ENCODE peak calls at places on chromosome 17, in ten cellular contexts. One of them, this sample, is unnamed.

GRCh38 chr17:77372444-77373297 is 231.9 kb downstream of the SEC14L1 start:
- DNase-seq in endothelial cell of umbilical vein: peak; percentile 53
- DNase-seq in body of pancreas: peak; percentile 65
- DNase-seq in Peyer's patch: peak; percentile 83
- DNase-seq in IMR-90: peak; percentile 87
- DNase-seq in H1: peak; percentile 59
- DNase-seq in ovary: peak; percentile 92
- DNase-seq in heart left ventricle: peak; percentile 91
- DNase-seq in adrenal gland: peak; percentile 83
- DNase-seq in A549: no peak
- DNase-seq in this sample: no peak

GRCh38 chr17:73795730-73796129 is 151.5 kb upstream of the SDK2 start:
- DNase-seq in endothelial cell of umbilical vein: no peak
- DNase-seq in body of pancreas: no peak
- DNase-seq in Peyer's patch: no peak
- DNase-seq in IMR-90: no peak
- DNase-seq in H1: no peak
- DNase-seq in ovary: no peak
- DNase-seq in heart left ventricle: no peak
- DNase-seq in adrenal gland: no peak
- DNase-seq in A549: no peak
- DNase-seq in this sample: no peak

GRCh38 chr17:38584350-38584925 is 21.3 kb downstream of the SRCIN1 start:
- DNase-seq in endothelial cell of umbilical vein: peak; percentile 28
- DNase-seq in body of pancreas: peak; percentile 72
- DNase-seq in Peyer's patch: peak; percentile 52
- DNase-seq in IMR-90: peak; percentile 33
- DNase-seq in H1: no peak
- DNase-seq in ovary: peak; percentile 59
- DNase-seq in heart left ventricle: peak; percentile 52
- DNase-seq in adrenal gland: peak; percentile 73
- DNase-seq in A549: peak; percentile 92
- DNase-seq in this sample: peak; percentile 86

GRCh38 chr17:47225436-47225858 is 16.3 kb downstream of the MYL4 start:
- DNase-seq in endothelial cell of umbilical vein: peak; percentile 98
- DNase-seq in body of pancreas: peak; percentile 45
- DNase-seq in Peyer's patch: no peak
- DNase-seq in IMR-90: peak; percentile 96
- DNase-seq in H1: no peak
- DNase-seq in ovary: no peak
- DNase-seq in heart left ventricle: peak; percentile 85
- DNase-seq in adrenal gland: peak; percentile 86
- DNase-seq in A549: no peak
- DNase-seq in this sample: peak; percentile 74

GRCh38 chr17:40158438-40158837 is 18.1 kb downstream of the CASC3 start:
- DNase-seq in endothelial cell of umbilical vein: no peak
- DNase-seq in body of pancreas: no peak
- DNase-seq in Peyer's patch: no peak
- DNase-seq in IMR-90: no peak
- DNase-seq in H1: no peak
- DNase-seq in ovary: no peak
- DNase-seq in heart left ventricle: no peak
- DNase-seq in adrenal gland: no peak
- DNase-seq in A549: no peak
- DNase-seq in this sample: no peak

GRCh38 chr17:82598256-82599011 is 49.8 kb downstream of the WDR45B start:
- DNase-seq in endothelial cell of umbilical vein: no peak
- DNase-seq in body of pancreas: no peak
- DNase-seq in Peyer's patch: no peak
- DNase-seq in IMR-90: peak; percentile 56
- DNase-seq in H1: no peak
- DNase-seq in ovary: no peak
- DNase-seq in heart left ventricle: no peak
- DNase-seq in adrenal gland: no peak
- DNase-seq in A549: no peak
- DNase-seq in this sample: peak; percentile 79

GRCh38 chr17:45284176-45285140 is 22.6 kb upstream of the SPATA32 start:
- DNase-seq in endothelial cell of umbilical vein: no peak
- DNase-seq in body of pancreas: no peak
- DNase-seq in Peyer's patch: peak; percentile 51
- DNase-seq in IMR-90: no peak
- DNase-seq in H1: no peak
- DNase-seq in ovary: no peak
- DNase-seq in heart left ventricle: peak; percentile 65
- DNase-seq in adrenal gland: no peak
- DNase-seq in A549: no peak
- DNase-seq in this sample: no peak

GRCh38 chr17:73592079-73592415 is 52.2 kb downstream of the SDK2 start:
- DNase-seq in endothelial cell of umbilical vein: no peak
- DNase-seq in body of pancreas: no peak
- DNase-seq in Peyer's patch: no peak
- DNase-seq in IMR-90: no peak
- DNase-seq in H1: no peak
- DNase-seq in ovary: no peak
- DNase-seq in heart left ventricle: no peak
- DNase-seq in adrenal gland: no peak
- DNase-seq in A549: no peak
- DNase-seq in this sample: no peak

GRCh38 chr17:4607773-4608187 is 23.5 kb downstream of the SMTNL2 start:
- DNase-seq in endothelial cell of umbilical vein: peak; percentile 66
- DNase-seq in body of pancreas: peak; percentile 42
- DNase-seq in Peyer's patch: no peak
- DNase-seq in IMR-90: peak; percentile 49
- DNase-seq in H1: no peak
- DNase-seq in ovary: peak; percentile 86
- DNase-seq in heart left ventricle: peak; percentile 76
- DNase-seq in adrenal gland: peak; percentile 82
- DNase-seq in A549: no peak
- DNase-seq in this sample: no peak

GRCh38 chr17:20890338-20890737 is 152.5 kb downstream of the USP22 start:
- DNase-seq in endothelial cell of umbilical vein: no peak
- DNase-seq in body of pancreas: no peak
- DNase-seq in Peyer's patch: no peak
- DNase-seq in IMR-90: no peak
- DNase-seq in H1: no peak
- DNase-seq in ovary: no peak
- DNase-seq in heart left ventricle: no peak
- DNase-seq in adrenal gland: no peak
- DNase-seq in A549: no peak
- DNase-seq in this sample: no peak

GRCh38 chr17:3448059-3448630 is 14.5 kb upstream of the OR1E2 start:
- DNase-seq in endothelial cell of umbilical vein: no peak
- DNase-seq in body of pancreas: no peak
- DNase-seq in Peyer's patch: no peak
- DNase-seq in IMR-90: no peak
- DNase-seq in H1: no peak
- DNase-seq in ovary: no peak
- DNase-seq in heart left ventricle: no peak
- DNase-seq in adrenal gland: no peak
- DNase-seq in A549: no peak
- DNase-seq in this sample: no peak

GRCh38 chr17:18000044-18000443 is 27.4 kb downstream of the DRC3 start:
- DNase-seq in endothelial cell of umbilical vein: no peak
- DNase-seq in body of pancreas: no peak
- DNase-seq in Peyer's patch: no peak
- DNase-seq in IMR-90: no peak
- DNase-seq in H1: no peak
- DNase-seq in ovary: no peak
- DNase-seq in heart left ventricle: no peak
- DNase-seq in adrenal gland: no peak
- DNase-seq in A549: no peak
- DNase-seq in this sample: no peak

GRCh38 chr17:6473128-6473767 is 29.0 kb downstream of the PIMREG start:
- DNase-seq in endothelial cell of umbilical vein: peak; percentile 72
- DNase-seq in body of pancreas: peak; percentile 78
- DNase-seq in Peyer's patch: peak; percentile 59
- DNase-seq in IMR-90: peak; percentile 65
- DNase-seq in H1: no peak
- DNase-seq in ovary: peak; percentile 90
- DNase-seq in heart left ventricle: peak; percentile 70
- DNase-seq in adrenal gland: peak; percentile 93
- DNase-seq in A549: peak; percentile 98
- DNase-seq in this sample: peak; percentile 89

GRCh38 chr17:39705786-39706348 is 6.0 kb downstream of the ERBB2 start:
- DNase-seq in endothelial cell of umbilical vein: no peak
- DNase-seq in body of pancreas: peak; percentile 89
- DNase-seq in Peyer's patch: no peak
- DNase-seq in IMR-90: no peak
- DNase-seq in H1: no peak
- DNase-seq in ovary: no peak
- DNase-seq in heart left ventricle: peak; percentile 59
- DNase-seq in adrenal gland: no peak
- DNase-seq in A549: no peak
- DNase-seq in this sample: no peak

GRCh38 chr17:34451313-34451712 is 88.3 kb upstream of the CCL1 start:
- DNase-seq in endothelial cell of umbilical vein: no peak
- DNase-seq in body of pancreas: no peak
- DNase-seq in Peyer's patch: no peak
- DNase-seq in IMR-90: peak; percentile 2
- DNase-seq in H1: no peak
- DNase-seq in ovary: no peak
- DNase-seq in heart left ventricle: no peak
- DNase-seq in adrenal gland: no peak
- DNase-seq in A549: no peak
- DNase-seq in this sample: no peak

DNA sequence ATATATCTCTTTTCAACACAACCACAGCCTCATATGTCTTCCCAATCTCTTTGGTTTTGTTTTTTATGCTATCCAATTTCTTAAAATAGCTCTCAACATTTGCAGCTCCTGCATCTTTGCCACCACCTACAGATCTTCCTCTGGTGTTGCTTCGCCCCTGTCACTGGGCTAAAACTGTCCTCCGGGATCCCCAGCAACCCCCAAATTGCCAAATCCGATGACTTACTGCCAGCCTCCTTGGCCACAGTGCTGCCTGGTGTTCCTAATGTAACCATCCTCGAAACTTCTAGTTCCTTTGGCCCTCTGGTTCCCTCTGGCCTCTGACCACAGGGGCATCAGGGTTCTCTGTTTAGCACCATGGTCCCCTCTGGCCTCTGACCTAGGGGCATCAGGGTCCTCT is 70.8 kb downstream of the ELAC2 start:
- DNase-seq in endothelial cell of umbilical vein: no peak
- DNase-seq in body of pancreas: no peak
- DNase-seq in Peyer's patch: no peak
- DNase-seq in IMR-90: no peak
- DNase-seq in H1: no peak
- DNase-seq in ovary: no peak
- DNase-seq in heart left ventricle: no peak
- DNase-seq in adrenal gland: no peak
- DNase-seq in A549: no peak
- DNase-seq in this sample: no peak
- TF ChIP-seq POLR2A in endothelial cell of umbilical vein: no peak
- TF ChIP-seq POLR2A in body of pancreas: no peak
- TF ChIP-seq POLR2A in Peyer's patch: no peak
- TF ChIP-seq POLR2A in IMR-90: no peak
- TF ChIP-seq POLR2A in H1: no peak
- TF ChIP-seq POLR2A in ovary: no peak
- TF ChIP-seq POLR2A in heart left ventricle: no peak
- TF ChIP-seq POLR2A in adrenal gland: no peak
- TF ChIP-seq POLR2A in A549: no peak
- TF ChIP-seq POLR2A in this sample: no peak

GRCh38 chr17:76268015-76268749 is 3.0 kb downstream of the UBALD2 start:
- DNase-seq in endothelial cell of umbilical vein: peak; percentile 69
- DNase-seq in body of pancreas: no peak
- DNase-seq in Peyer's patch: peak; percentile 90
- DNase-seq in IMR-90: peak; percentile 45
- DNase-seq in H1: no peak
- DNase-seq in ovary: no peak
- DNase-seq in heart left ventricle: peak; percentile 81
- DNase-seq in adrenal gland: peak; percentile 70
- DNase-seq in A549: no peak
- DNase-seq in this sample: no peak
- TF ChIP-seq POLR2A in endothelial cell of umbilical vein: peak; percentile 47
- TF ChIP-seq POLR2A in body of pancreas: no peak
- TF ChIP-seq POLR2A in Peyer's patch: peak; percentile 76
- TF ChIP-seq POLR2A in IMR-90: peak; percentile 37
- TF ChIP-seq POLR2A in H1: no peak
- TF ChIP-seq POLR2A in ovary: no peak
- TF ChIP-seq POLR2A in heart left ventricle: no peak
- TF ChIP-seq POLR2A in adrenal gland: no peak
- TF ChIP-seq POLR2A in A549: no peak
- TF ChIP-seq POLR2A in this sample: no peak

GRCh38 chr17:64099543-64099942 is 30.4 kb downstream of the ERN1 start:
- DNase-seq in endothelial cell of umbilical vein: no peak
- DNase-seq in body of pancreas: no peak
- DNase-seq in Peyer's patch: no peak
- DNase-seq in IMR-90: no peak
- DNase-seq in H1: no peak
- DNase-seq in ovary: no peak
- DNase-seq in heart left ventricle: no peak
- DNase-seq in adrenal gland: no peak
- DNase-seq in A549: no peak
- DNase-seq in this sample: no peak
- TF ChIP-seq POLR2A in endothelial cell of umbilical vein: no peak
- TF ChIP-seq POLR2A in body of pancreas: no peak
- TF ChIP-seq POLR2A in Peyer's patch: no peak
- TF ChIP-seq POLR2A in IMR-90: no peak
- TF ChIP-seq POLR2A in H1: no peak
- TF ChIP-seq POLR2A in ovary: no peak
- TF ChIP-seq POLR2A in heart left ventricle: no peak
- TF ChIP-seq POLR2A in adrenal gland: no peak
- TF ChIP-seq POLR2A in A549: no peak
- TF ChIP-seq POLR2A in this sample: no peak

GRCh38 chr17:79911430-79912399 is 72.5 kb upstream of the CBX4 start:
- DNase-seq in endothelial cell of umbilical vein: no peak
- DNase-seq in body of pancreas: no peak
- DNase-seq in Peyer's patch: no peak
- DNase-seq in IMR-90: no peak
- DNase-seq in H1: no peak
- DNase-seq in ovary: no peak
- DNase-seq in heart left ventricle: no peak
- DNase-seq in adrenal gland: no peak
- DNase-seq in A549: no peak
- DNase-seq in this sample: no peak

GRCh38 chr17:79907217-79907715 is 68.0 kb upstream of the CBX4 start:
- DNase-seq in endothelial cell of umbilical vein: no peak
- DNase-seq in body of pancreas: no peak
- DNase-seq in Peyer's patch: no peak
- DNase-seq in IMR-90: no peak
- DNase-seq in H1: no peak
- DNase-seq in ovary: peak; percentile 15
- DNase-seq in heart left ventricle: no peak
- DNase-seq in adrenal gland: no peak
- DNase-seq in A549: no peak
- DNase-seq in this sample: no peak

GRCh38 chr17:79910985-79911361 is 71.7 kb upstream of the CBX4 start:
- DNase-seq in endothelial cell of umbilical vein: no peak
- DNase-seq in body of pancreas: no peak
- DNase-seq in Peyer's patch: no peak
- DNase-seq in IMR-90: no peak
- DNase-seq in H1: no peak
- DNase-seq in ovary: no peak
- DNase-seq in heart left ventricle: no peak
- DNase-seq in adrenal gland: no peak
- DNase-seq in A549: no peak
- DNase-seq in this sample: no peak

GRCh38 chr17:79907855-79908254 is 68.6 kb upstream of the CBX4 start:
- DNase-seq in endothelial cell of umbilical vein: peak; percentile 63
- DNase-seq in body of pancreas: no peak
- DNase-seq in Peyer's patch: no peak
- DNase-seq in IMR-90: peak; percentile 10
- DNase-seq in H1: no peak
- DNase-seq in ovary: peak; percentile 17
- DNase-seq in heart left ventricle: no peak
- DNase-seq in adrenal gland: no peak
- DNase-seq in A549: no peak
- DNase-seq in this sample: no peak

GRCh38 chr17:79909121-79909520 is 69.9 kb upstream of the CBX4 start:
- DNase-seq in endothelial cell of umbilical vein: no peak
- DNase-seq in body of pancreas: no peak
- DNase-seq in Peyer's patch: no peak
- DNase-seq in IMR-90: no peak
- DNase-seq in H1: no peak
- DNase-seq in ovary: no peak
- DNase-seq in heart left ventricle: no peak
- DNase-seq in adrenal gland: no peak
- DNase-seq in A549: no peak
- DNase-seq in this sample: no peak
- TF ChIP-seq POLR2A in endothelial cell of umbilical vein: no peak
- TF ChIP-seq POLR2A in body of pancreas: no peak
- TF ChIP-seq POLR2A in Peyer's patch: no peak
- TF ChIP-seq POLR2A in IMR-90: no peak
- TF ChIP-seq POLR2A in H1: no peak
- TF ChIP-seq POLR2A in ovary: no peak
- TF ChIP-seq POLR2A in heart left ventricle: no peak
- TF ChIP-seq POLR2A in adrenal gland: no peak
- TF ChIP-seq POLR2A in A549: no peak
- TF ChIP-seq POLR2A in this sample: no peak